ENCODE peak calls at places on chromosome 20, in ten cellular contexts. One of them, this sample, is unnamed.

GRCh38 chr20:33832113-33832853 is 21.1 kb downstream of the CHMP4B start:
- DNase-seq in stimulated activated naive B cell treated with anti-CD40 and anti-IgM and Interleukin-4, amounts not matched to agents 10 μg/mL and 1 μg/mL and 100 μg/mL, for 72 hours: no peak
- DNase-seq in neural progenitor cell: peak; percentile 61
- DNase-seq in transverse colon: peak; percentile 88
- DNase-seq in pancreas: no peak
- DNase-seq in astrocyte of the hippocampus: peak; percentile 85
- DNase-seq in NCI-H187 treated with DMSO at 0.1 percent for 48 hours: no peak
- DNase-seq in glutamatergic neuron: no peak
- DNase-seq in stimulated activated CD4-positive, alpha-beta T cell treated with anti-CD3 and anti-CD28 coated beads, Interleukin-2, amount 100 ng/mL, for 24 hours: no peak
- DNase-seq in ACHN: no peak
- DNase-seq in this sample: no peak

GRCh38 chr20:32539817-32540675 is 45.1 kb downstream of the NOL4L start:
- DNase-seq in stimulated activated naive B cell treated with anti-CD40 and anti-IgM and Interleukin-4, amounts not matched to agents 10 μg/mL and 1 μg/mL and 100 μg/mL, for 72 hours: no peak
- DNase-seq in neural progenitor cell: no peak
- DNase-seq in transverse colon: peak; percentile 51
- DNase-seq in pancreas: no peak
- DNase-seq in astrocyte of the hippocampus: no peak
- DNase-seq in NCI-H187 treated with DMSO at 0.1 percent for 48 hours: no peak
- DNase-seq in glutamatergic neuron: peak; percentile 22
- DNase-seq in stimulated activated CD4-positive, alpha-beta T cell treated with anti-CD3 and anti-CD28 coated beads, Interleukin-2, amount 100 ng/mL, for 24 hours: peak; percentile 67
- DNase-seq in ACHN: no peak
- DNase-seq in this sample: no peak

GRCh38 chr20:45370571-45371204 is 7.4 kb downstream of the TP53TG5 start:
- DNase-seq in stimulated activated naive B cell treated with anti-CD40 and anti-IgM and Interleukin-4, amounts not matched to agents 10 μg/mL and 1 μg/mL and 100 μg/mL, for 72 hours: no peak
- DNase-seq in neural progenitor cell: no peak
- DNase-seq in transverse colon: no peak
- DNase-seq in pancreas: no peak
- DNase-seq in astrocyte of the hippocampus: no peak
- DNase-seq in NCI-H187 treated with DMSO at 0.1 percent for 48 hours: no peak
- DNase-seq in glutamatergic neuron: no peak
- DNase-seq in stimulated activated CD4-positive, alpha-beta T cell treated with anti-CD3 and anti-CD28 coated beads, Interleukin-2, amount 100 ng/mL, for 24 hours: no peak
- DNase-seq in ACHN: no peak
- DNase-seq in this sample: no peak

GRCh38 chr20:58327211-58327610 is 17.7 kb downstream of the RAB22A start:
- DNase-seq in stimulated activated naive B cell treated with anti-CD40 and anti-IgM and Interleukin-4, amounts not matched to agents 10 μg/mL and 1 μg/mL and 100 μg/mL, for 72 hours: no peak
- DNase-seq in neural progenitor cell: no peak
- DNase-seq in transverse colon: no peak
- DNase-seq in pancreas: no peak
- DNase-seq in astrocyte of the hippocampus: no peak
- DNase-seq in NCI-H187 treated with DMSO at 0.1 percent for 48 hours: no peak
- DNase-seq in glutamatergic neuron: no peak
- DNase-seq in stimulated activated CD4-positive, alpha-beta T cell treated with anti-CD3 and anti-CD28 coated beads, Interleukin-2, amount 100 ng/mL, for 24 hours: no peak
- DNase-seq in ACHN: no peak
- DNase-seq in this sample: no peak

GRCh38 chr20:438581-439469 is 23.5 kb downstream of the TBC1D20 start:
- DNase-seq in stimulated activated naive B cell treated with anti-CD40 and anti-IgM and Interleukin-4, amounts not matched to agents 10 μg/mL and 1 μg/mL and 100 μg/mL, for 72 hours: no peak
- DNase-seq in neural progenitor cell: no peak
- DNase-seq in transverse colon: peak; percentile 41
- DNase-seq in pancreas: no peak
- DNase-seq in astrocyte of the hippocampus: no peak
- DNase-seq in NCI-H187 treated with DMSO at 0.1 percent for 48 hours: no peak
- DNase-seq in glutamatergic neuron: no peak
- DNase-seq in stimulated activated CD4-positive, alpha-beta T cell treated with anti-CD3 and anti-CD28 coated beads, Interleukin-2, amount 100 ng/mL, for 24 hours: peak; percentile 49
- DNase-seq in ACHN: no peak
- DNase-seq in this sample: no peak

GRCh38 chr20:25058051-25058796 is at the start of gene ACSS1:
- DNase-seq in stimulated activated naive B cell treated with anti-CD40 and anti-IgM and Interleukin-4, amounts not matched to agents 10 μg/mL and 1 μg/mL and 100 μg/mL, for 72 hours: peak; percentile 70
- DNase-seq in neural progenitor cell: peak; percentile 41
- DNase-seq in transverse colon: peak; percentile 78
- DNase-seq in pancreas: peak; percentile 68
- DNase-seq in astrocyte of the hippocampus: peak; percentile 56
- DNase-seq in NCI-H187 treated with DMSO at 0.1 percent for 48 hours: no peak
- DNase-seq in glutamatergic neuron: no peak
- DNase-seq in stimulated activated CD4-positive, alpha-beta T cell treated with anti-CD3 and anti-CD28 coated beads, Interleukin-2, amount 100 ng/mL, for 24 hours: peak; percentile 66
- DNase-seq in ACHN: peak; percentile 50
- DNase-seq in this sample: peak; percentile 60

GRCh38 chr20:10291564-10292240 is 73.1 kb downstream of the SNAP25 start:
- DNase-seq in stimulated activated naive B cell treated with anti-CD40 and anti-IgM and Interleukin-4, amounts not matched to agents 10 μg/mL and 1 μg/mL and 100 μg/mL, for 72 hours: no peak
- DNase-seq in neural progenitor cell: no peak
- DNase-seq in transverse colon: no peak
- DNase-seq in pancreas: no peak
- DNase-seq in astrocyte of the hippocampus: no peak
- DNase-seq in NCI-H187 treated with DMSO at 0.1 percent for 48 hours: no peak
- DNase-seq in glutamatergic neuron: no peak
- DNase-seq in stimulated activated CD4-positive, alpha-beta T cell treated with anti-CD3 and anti-CD28 coated beads, Interleukin-2, amount 100 ng/mL, for 24 hours: no peak
- DNase-seq in ACHN: no peak
- DNase-seq in this sample: no peak

GRCh38 chr20:51747182-51747911 is 20.8 kb downstream of the ATP9A start:
- DNase-seq in stimulated activated naive B cell treated with anti-CD40 and anti-IgM and Interleukin-4, amounts not matched to agents 10 μg/mL and 1 μg/mL and 100 μg/mL, for 72 hours: no peak
- DNase-seq in neural progenitor cell: no peak
- DNase-seq in transverse colon: peak; percentile 24
- DNase-seq in pancreas: no peak
- DNase-seq in astrocyte of the hippocampus: no peak
- DNase-seq in NCI-H187 treated with DMSO at 0.1 percent for 48 hours: no peak
- DNase-seq in glutamatergic neuron: no peak
- DNase-seq in stimulated activated CD4-positive, alpha-beta T cell treated with anti-CD3 and anti-CD28 coated beads, Interleukin-2, amount 100 ng/mL, for 24 hours: no peak
- DNase-seq in ACHN: no peak
- DNase-seq in this sample: no peak

GRCh38 chr20:49729780-49730179 is 16.1 kb upstream of the B4GALT5 start:
- DNase-seq in stimulated activated naive B cell treated with anti-CD40 and anti-IgM and Interleukin-4, amounts not matched to agents 10 μg/mL and 1 μg/mL and 100 μg/mL, for 72 hours: no peak
- DNase-seq in neural progenitor cell: no peak
- DNase-seq in transverse colon: no peak
- DNase-seq in pancreas: no peak
- DNase-seq in astrocyte of the hippocampus: peak; percentile 33
- DNase-seq in NCI-H187 treated with DMSO at 0.1 percent for 48 hours: no peak
- DNase-seq in glutamatergic neuron: no peak
- DNase-seq in stimulated activated CD4-positive, alpha-beta T cell treated with anti-CD3 and anti-CD28 coated beads, Interleukin-2, amount 100 ng/mL, for 24 hours: no peak
- DNase-seq in ACHN: no peak
- DNase-seq in this sample: peak; percentile 35

GRCh38 chr20:62122659-62123449 is 579 bp downstream of the LSM14B start:
- DNase-seq in stimulated activated naive B cell treated with anti-CD40 and anti-IgM and Interleukin-4, amounts not matched to agents 10 μg/mL and 1 μg/mL and 100 μg/mL, for 72 hours: peak; percentile 19
- DNase-seq in neural progenitor cell: peak; percentile 61
- DNase-seq in transverse colon: peak; percentile 64
- DNase-seq in pancreas: peak; percentile 62
- DNase-seq in astrocyte of the hippocampus: peak; percentile 59
- DNase-seq in NCI-H187 treated with DMSO at 0.1 percent for 48 hours: no peak
- DNase-seq in glutamatergic neuron: peak; percentile 57
- DNase-seq in stimulated activated CD4-positive, alpha-beta T cell treated with anti-CD3 and anti-CD28 coated beads, Interleukin-2, amount 100 ng/mL, for 24 hours: peak; percentile 36
- DNase-seq in ACHN: peak; percentile 28
- DNase-seq in this sample: peak; percentile 52

GRCh38 chr20:45450097-45450818 is 19.3 kb upstream of the WFDC2 start:
- DNase-seq in stimulated activated naive B cell treated with anti-CD40 and anti-IgM and Interleukin-4, amounts not matched to agents 10 μg/mL and 1 μg/mL and 100 μg/mL, for 72 hours: no peak
- DNase-seq in neural progenitor cell: peak; percentile 70
- DNase-seq in transverse colon: peak; percentile 23
- DNase-seq in pancreas: no peak
- DNase-seq in astrocyte of the hippocampus: peak; percentile 52
- DNase-seq in NCI-H187 treated with DMSO at 0.1 percent for 48 hours: no peak
- DNase-seq in glutamatergic neuron: no peak
- DNase-seq in stimulated activated CD4-positive, alpha-beta T cell treated with anti-CD3 and anti-CD28 coated beads, Interleukin-2, amount 100 ng/mL, for 24 hours: no peak
- DNase-seq in ACHN: peak; percentile 64
- DNase-seq in this sample: peak; percentile 44

GRCh38 chr20:31951530-31952453 is at the start of gene PDRG1:
- DNase-seq in stimulated activated naive B cell treated with anti-CD40 and anti-IgM and Interleukin-4, amounts not matched to agents 10 μg/mL and 1 μg/mL and 100 μg/mL, for 72 hours: peak; percentile 94
- DNase-seq in neural progenitor cell: peak; percentile 100
- DNase-seq in transverse colon: peak; percentile 97
- DNase-seq in pancreas: peak; percentile 97
- DNase-seq in astrocyte of the hippocampus: peak; percentile 99
- DNase-seq in NCI-H187 treated with DMSO at 0.1 percent for 48 hours: peak; percentile 74
- DNase-seq in glutamatergic neuron: peak; percentile 100
- DNase-seq in stimulated activated CD4-positive, alpha-beta T cell treated with anti-CD3 and anti-CD28 coated beads, Interleukin-2, amount 100 ng/mL, for 24 hours: peak; percentile 97
- DNase-seq in ACHN: peak; percentile 94
- DNase-seq in this sample: peak; percentile 98

GRCh38 chr20:4937422-4938319 is 63.6 kb downstream of the SLC23A2 start:
- DNase-seq in stimulated activated naive B cell treated with anti-CD40 and anti-IgM and Interleukin-4, amounts not matched to agents 10 μg/mL and 1 μg/mL and 100 μg/mL, for 72 hours: no peak
- DNase-seq in neural progenitor cell: no peak
- DNase-seq in transverse colon: no peak
- DNase-seq in pancreas: peak; percentile 25
- DNase-seq in astrocyte of the hippocampus: no peak
- DNase-seq in NCI-H187 treated with DMSO at 0.1 percent for 48 hours: no peak
- DNase-seq in glutamatergic neuron: no peak
- DNase-seq in stimulated activated CD4-positive, alpha-beta T cell treated with anti-CD3 and anti-CD28 coated beads, Interleukin-2, amount 100 ng/mL, for 24 hours: no peak
- DNase-seq in ACHN: no peak
- DNase-seq in this sample: no peak

GRCh38 chr20:31674895-31675827 is 37.4 kb downstream of the COX4I2 start:
- DNase-seq in stimulated activated naive B cell treated with anti-CD40 and anti-IgM and Interleukin-4, amounts not matched to agents 10 μg/mL and 1 μg/mL and 100 μg/mL, for 72 hours: peak; percentile 49
- DNase-seq in neural progenitor cell: no peak
- DNase-seq in transverse colon: peak; percentile 69
- DNase-seq in pancreas: no peak
- DNase-seq in astrocyte of the hippocampus: peak; percentile 60
- DNase-seq in NCI-H187 treated with DMSO at 0.1 percent for 48 hours: no peak
- DNase-seq in glutamatergic neuron: no peak
- DNase-seq in stimulated activated CD4-positive, alpha-beta T cell treated with anti-CD3 and anti-CD28 coated beads, Interleukin-2, amount 100 ng/mL, for 24 hours: peak; percentile 58
- DNase-seq in ACHN: no peak
- DNase-seq in this sample: peak; percentile 48

GRCh38 chr20:47741669-47742345 is 43.5 kb downstream of the SULF2 start:
- DNase-seq in stimulated activated naive B cell treated with anti-CD40 and anti-IgM and Interleukin-4, amounts not matched to agents 10 μg/mL and 1 μg/mL and 100 μg/mL, for 72 hours: no peak
- DNase-seq in neural progenitor cell: no peak
- DNase-seq in transverse colon: no peak
- DNase-seq in pancreas: no peak
- DNase-seq in astrocyte of the hippocampus: peak; percentile 56
- DNase-seq in NCI-H187 treated with DMSO at 0.1 percent for 48 hours: no peak
- DNase-seq in glutamatergic neuron: peak; percentile 27
- DNase-seq in stimulated activated CD4-positive, alpha-beta T cell treated with anti-CD3 and anti-CD28 coated beads, Interleukin-2, amount 100 ng/mL, for 24 hours: no peak
- DNase-seq in ACHN: no peak
- DNase-seq in this sample: no peak

GRCh38 chr20:62305765-62306431 is 3.1 kb downstream of the ADRM1 start:
- DNase-seq in stimulated activated naive B cell treated with anti-CD40 and anti-IgM and Interleukin-4, amounts not matched to agents 10 μg/mL and 1 μg/mL and 100 μg/mL, for 72 hours: no peak
- DNase-seq in neural progenitor cell: no peak
- DNase-seq in transverse colon: no peak
- DNase-seq in pancreas: no peak
- DNase-seq in astrocyte of the hippocampus: no peak
- DNase-seq in NCI-H187 treated with DMSO at 0.1 percent for 48 hours: no peak
- DNase-seq in glutamatergic neuron: no peak
- DNase-seq in stimulated activated CD4-positive, alpha-beta T cell treated with anti-CD3 and anti-CD28 coated beads, Interleukin-2, amount 100 ng/mL, for 24 hours: no peak
- DNase-seq in ACHN: no peak
- DNase-seq in this sample: no peak

GRCh38 chr20:11356061-11356460 is 561.6 kb upstream of the BTBD3 start:
- DNase-seq in stimulated activated naive B cell treated with anti-CD40 and anti-IgM and Interleukin-4, amounts not matched to agents 10 μg/mL and 1 μg/mL and 100 μg/mL, for 72 hours: no peak
- DNase-seq in neural progenitor cell: no peak
- DNase-seq in transverse colon: no peak
- DNase-seq in pancreas: no peak
- DNase-seq in astrocyte of the hippocampus: no peak
- DNase-seq in NCI-H187 treated with DMSO at 0.1 percent for 48 hours: no peak
- DNase-seq in glutamatergic neuron: no peak
- DNase-seq in stimulated activated CD4-positive, alpha-beta T cell treated with anti-CD3 and anti-CD28 coated beads, Interleukin-2, amount 100 ng/mL, for 24 hours: no peak
- DNase-seq in ACHN: no peak
- DNase-seq in this sample: no peak

GRCh38 chr20:59866338-59866737 is 67.1 kb downstream of the SYCP2 start:
- DNase-seq in stimulated activated naive B cell treated with anti-CD40 and anti-IgM and Interleukin-4, amounts not matched to agents 10 μg/mL and 1 μg/mL and 100 μg/mL, for 72 hours: no peak
- DNase-seq in neural progenitor cell: no peak
- DNase-seq in transverse colon: no peak
- DNase-seq in pancreas: no peak
- DNase-seq in astrocyte of the hippocampus: no peak
- DNase-seq in NCI-H187 treated with DMSO at 0.1 percent for 48 hours: no peak
- DNase-seq in glutamatergic neuron: no peak
- DNase-seq in stimulated activated CD4-positive, alpha-beta T cell treated with anti-CD3 and anti-CD28 coated beads, Interleukin-2, amount 100 ng/mL, for 24 hours: no peak
- DNase-seq in ACHN: no peak
- DNase-seq in this sample: no peak

GRCh38 chr20:50958733-50959542 is at the start of gene MOCS3:
- DNase-seq in stimulated activated naive B cell treated with anti-CD40 and anti-IgM and Interleukin-4, amounts not matched to agents 10 μg/mL and 1 μg/mL and 100 μg/mL, for 72 hours: peak; percentile 75
- DNase-seq in neural progenitor cell: peak; percentile 94
- DNase-seq in transverse colon: peak; percentile 87
- DNase-seq in pancreas: peak; percentile 86
- DNase-seq in astrocyte of the hippocampus: peak; percentile 94
- DNase-seq in NCI-H187 treated with DMSO at 0.1 percent for 48 hours: peak; percentile 54
- DNase-seq in glutamatergic neuron: peak; percentile 71
- DNase-seq in stimulated activated CD4-positive, alpha-beta T cell treated with anti-CD3 and anti-CD28 coated beads, Interleukin-2, amount 100 ng/mL, for 24 hours: peak; percentile 85
- DNase-seq in ACHN: peak; percentile 87
- DNase-seq in this sample: peak; percentile 81

GRCh38 chr20:57849868-57850215 is 140.0 kb upstream of the PMEPA1 start:
- DNase-seq in stimulated activated naive B cell treated with anti-CD40 and anti-IgM and Interleukin-4, amounts not matched to agents 10 μg/mL and 1 μg/mL and 100 μg/mL, for 72 hours: no peak
- DNase-seq in neural progenitor cell: peak; percentile 59
- DNase-seq in transverse colon: no peak
- DNase-seq in pancreas: no peak
- DNase-seq in astrocyte of the hippocampus: no peak
- DNase-seq in NCI-H187 treated with DMSO at 0.1 percent for 48 hours: no peak
- DNase-seq in glutamatergic neuron: no peak
- DNase-seq in stimulated activated CD4-positive, alpha-beta T cell treated with anti-CD3 and anti-CD28 coated beads, Interleukin-2, amount 100 ng/mL, for 24 hours: no peak
- DNase-seq in ACHN: no peak
- DNase-seq in this sample: no peak

GRCh38 chr20:47487175-47487917 is 14.3 kb upstream of the NCOA3 start:
- DNase-seq in stimulated activated naive B cell treated with anti-CD40 and anti-IgM and Interleukin-4, amounts not matched to agents 10 μg/mL and 1 μg/mL and 100 μg/mL, for 72 hours: peak; percentile 75
- DNase-seq in neural progenitor cell: no peak
- DNase-seq in transverse colon: peak; percentile 33
- DNase-seq in pancreas: no peak
- DNase-seq in astrocyte of the hippocampus: no peak
- DNase-seq in NCI-H187 treated with DMSO at 0.1 percent for 48 hours: no peak
- DNase-seq in glutamatergic neuron: no peak
- DNase-seq in stimulated activated CD4-positive, alpha-beta T cell treated with anti-CD3 and anti-CD28 coated beads, Interleukin-2, amount 100 ng/mL, for 24 hours: peak; percentile 67
- DNase-seq in ACHN: no peak
- DNase-seq in this sample: no peak

GRCh38 chr20:8154636-8155035 is 22.6 kb downstream of the PLCB1 start:
- DNase-seq in stimulated activated naive B cell treated with anti-CD40 and anti-IgM and Interleukin-4, amounts not matched to agents 10 μg/mL and 1 μg/mL and 100 μg/mL, for 72 hours: no peak
- DNase-seq in neural progenitor cell: no peak
- DNase-seq in transverse colon: no peak
- DNase-seq in pancreas: no peak
- DNase-seq in astrocyte of the hippocampus: no peak
- DNase-seq in NCI-H187 treated with DMSO at 0.1 percent for 48 hours: no peak
- DNase-seq in glutamatergic neuron: no peak
- DNase-seq in stimulated activated CD4-positive, alpha-beta T cell treated with anti-CD3 and anti-CD28 coated beads, Interleukin-2, amount 100 ng/mL, for 24 hours: no peak
- DNase-seq in ACHN: no peak
- DNase-seq in this sample: no peak

GRCh38 chr20:50306478-50307423 is 116.1 kb downstream of the CEBPB start:
- DNase-seq in stimulated activated naive B cell treated with anti-CD40 and anti-IgM and Interleukin-4, amounts not matched to agents 10 μg/mL and 1 μg/mL and 100 μg/mL, for 72 hours: no peak
- DNase-seq in neural progenitor cell: no peak
- DNase-seq in transverse colon: no peak
- DNase-seq in pancreas: no peak
- DNase-seq in astrocyte of the hippocampus: no peak
- DNase-seq in NCI-H187 treated with DMSO at 0.1 percent for 48 hours: no peak
- DNase-seq in glutamatergic neuron: no peak
- DNase-seq in stimulated activated CD4-positive, alpha-beta T cell treated with anti-CD3 and anti-CD28 coated beads, Interleukin-2, amount 100 ng/mL, for 24 hours: no peak
- DNase-seq in ACHN: no peak
- DNase-seq in this sample: no peak

GRCh38 chr20:24933266-24933908 is 15.7 kb upstream of the CST7 start:
- DNase-seq in stimulated activated naive B cell treated with anti-CD40 and anti-IgM and Interleukin-4, amounts not matched to agents 10 μg/mL and 1 μg/mL and 100 μg/mL, for 72 hours: no peak
- DNase-seq in neural progenitor cell: no peak
- DNase-seq in transverse colon: no peak
- DNase-seq in pancreas: no peak
- DNase-seq in astrocyte of the hippocampus: no peak
- DNase-seq in NCI-H187 treated with DMSO at 0.1 percent for 48 hours: no peak
- DNase-seq in glutamatergic neuron: no peak
- DNase-seq in stimulated activated CD4-positive, alpha-beta T cell treated with anti-CD3 and anti-CD28 coated beads, Interleukin-2, amount 100 ng/mL, for 24 hours: peak; percentile 9
- DNase-seq in ACHN: no peak
- DNase-seq in this sample: no peak